ENCODE peak calls at places on chromosomes 13 and 19, in nine cellular contexts. O is bronchial epithelial cell; W is vagina; D is left ventricle myocardium inferior; Z is heart right ventricle; C is CD8-positive, alpha-beta T cell; V is AG10803; E is endodermal cell; K is AG04450. U is an unnamed sample.

GRCh38 chr13:79913141-79913827 is 427.6 kb downstream of the SPRY2 start:
- DNase-seq in Z (no peak), O (no peak), D (no peak), K (no peak), E (no peak), W (no peak), V (no peak), C (no peak), U (no peak)

GRCh38 chr13:98856983-98857382 is 104.5 kb upstream of the SLC15A1 start:
- DNase-seq in W (no peak), K (no peak), D (no peak), C (no peak), V (peak; percentile 35), E (no peak), O (no peak), Z (no peak), U (no peak)

GRCh38 chr19:55070755-55071502 is 4.7 kb upstream of the EPS8L1 start:
- DNase-seq in W (no peak), O (peak; percentile 88), K (peak; percentile 11), V (peak; percentile 37), D (no peak), E (no peak), Z (no peak), C (no peak), U (no peak)

GRCh38 chr19:38277549-38277948 is 13.2 kb downstream of the SPINT2 start:
- DNase-seq in O (peak; percentile 90), V (peak; percentile 65), W (no peak), K (no peak), Z (no peak), D (no peak), E (no peak), C (no peak), U (no peak)

GRCh38 chr19:51461723-51462161 is 3.5 kb upstream of the SIGLEC8 start:
- DNase-seq in C (no peak), K (no peak), D (no peak), E (no peak), W (no peak), O (no peak), Z (no peak), V (no peak), U (peak; percentile 39)

GRCh38 chr19:46346821-46347571 is at the start of gene PPP5C:
- DNase-seq in K (peak; percentile 72), E (peak; percentile 97), Z (peak; percentile 90), D (peak; percentile 93), C (peak; percentile 76), W (no peak), V (peak; percentile 96), O (peak; percentile 69), U (peak; percentile 93)

GRCh38 chr13:28955264-28955966 is 135.3 kb downstream of the MTUS2 start:
- DNase-seq in V (no peak), W (no peak), Z (peak; percentile 56), O (no peak), D (peak; percentile 43), E (no peak), K (no peak), C (no peak), U (no peak)

GRCh38 chr19:12574036-12574435 is 22.8 kb upstream of the ZNF564 start:
- DNase-seq in D (no peak), K (no peak), E (peak; percentile 33), W (no peak), V (no peak), Z (no peak), O (no peak), C (no peak), U (no peak)

GRCh38 chr19:36136975-36137686 is 2.7 kb upstream of the CAPNS1 start:
- DNase-seq in K (no peak), Z (peak; percentile 63), W (no peak), D (peak; percentile 40), V (peak; percentile 80), O (peak; percentile 95), C (no peak), E (no peak), U (no peak)

GRCh38 chr19:44111910-44112463 is 1.2 kb upstream of the ZNF225 start:
- DNase-seq in C (no peak), K (peak; percentile 67), V (peak; percentile 79), Z (no peak), D (no peak), W (no peak), O (peak; percentile 71), E (peak; percentile 92), U (no peak)

GRCh38 chr13:98439136-98439828 is 137.6 kb downstream of the STK24 start:
- DNase-seq in Z (no peak), D (no peak), E (no peak), V (no peak), K (no peak), C (no peak), W (no peak), O (no peak), U (no peak)

GRCh38 chr13:78192721-78193120 is 274.1 kb upstream of the EDNRB start:
- DNase-seq in C (no peak), W (no peak), V (peak; percentile 57), K (peak; percentile 16), E (no peak), D (no peak), O (peak; percentile 8), Z (no peak), U (no peak)

GRCh38 chr19:12939292-12939606 is 840 bp downstream of the CALR start:
- DNase-seq in K (no peak), V (peak; percentile 49), W (no peak), O (no peak), Z (no peak), E (no peak), D (no peak), C (no peak), U (no peak)

DNA sequence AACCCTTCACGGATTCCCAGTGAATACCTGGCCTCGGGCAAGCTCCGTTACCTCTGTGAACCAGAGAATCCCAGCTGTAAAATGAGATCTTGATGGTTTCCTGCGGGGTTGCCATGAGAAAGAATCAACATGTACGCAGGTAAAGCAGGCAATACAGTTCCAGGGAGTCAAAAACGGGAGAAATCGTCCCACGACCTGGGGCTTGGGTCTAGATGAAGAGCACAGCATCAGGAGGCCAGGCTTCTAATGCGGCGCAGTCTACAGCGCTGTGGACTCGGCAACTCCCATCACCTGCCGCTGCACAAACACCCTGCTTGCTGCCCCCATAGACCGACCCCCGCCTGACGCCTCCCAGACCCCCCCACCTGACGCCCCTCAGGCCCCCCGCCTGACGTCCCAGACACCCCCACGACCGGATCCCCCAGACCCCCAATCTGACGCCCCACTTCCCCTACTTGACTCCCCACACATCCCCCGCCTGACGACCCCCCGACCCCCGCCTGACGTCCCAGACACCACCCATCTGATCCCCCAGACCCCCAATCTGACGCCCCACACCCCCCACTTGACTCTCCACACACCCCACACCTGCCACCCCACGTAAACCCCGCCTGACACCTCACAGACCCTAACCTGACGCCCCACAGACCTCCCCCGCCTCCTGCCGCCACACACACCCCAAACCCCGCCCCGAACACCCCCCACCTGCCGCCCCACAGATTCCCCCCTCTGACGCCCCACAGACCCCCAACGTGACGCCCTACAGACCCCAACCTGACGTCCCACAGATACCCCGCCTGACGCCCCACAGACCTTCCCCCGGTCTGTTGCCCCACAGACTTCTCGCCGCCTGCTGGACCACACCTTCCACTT is 589 bp downstream of the LIG4 start:
- DNase-seq in E (peak; percentile 75), K (no peak), O (peak; percentile 26), D (no peak), V (no peak), Z (peak; percentile 11), W (no peak), C (no peak), U (peak; percentile 49)
- H3K4me3 ChIP-seq in E (peak overlapping the region; percentile 82), K (peak overlapping the region; percentile 74), O (peak overlapping the region; percentile 47), D (peak overlapping the region; percentile 60), V (peak overlapping the region; percentile 62), Z (peak overlapping the region; percentile 35), W (peak overlapping the region; percentile 46), C (no peak overlapping the region), U (no peak overlapping the region)

DNA sequence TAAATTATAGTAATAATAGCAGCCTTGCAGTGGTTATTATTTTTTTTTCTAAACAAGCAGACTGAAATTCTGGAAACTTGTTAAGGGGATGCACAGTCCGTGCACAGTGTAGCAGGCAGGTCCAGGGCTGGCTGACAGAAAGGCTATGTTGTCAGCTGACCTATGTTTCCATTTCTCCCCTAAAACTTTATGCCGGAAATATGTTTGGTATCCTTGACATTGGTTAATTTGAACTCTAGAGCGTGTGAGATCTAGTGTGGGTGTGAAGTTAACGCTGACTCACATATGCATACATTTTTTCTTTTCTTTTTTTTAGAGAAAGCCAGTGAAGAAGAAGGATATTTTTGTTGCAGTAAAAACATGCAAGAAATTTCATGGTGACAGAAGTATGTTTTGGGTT is 76.6 kb downstream of the B3GLCT start:
- DNase-seq in E (no peak), D (no peak), V (no peak), C (no peak), W (no peak), K (no peak), O (no peak), Z (no peak), U (no peak)
- TF ChIP-seq CTCF in E (no peak), D (no peak), V (no peak), C (no peak), W (no peak), K (no peak), O (no peak), Z (no peak), U (no peak)

DNA sequence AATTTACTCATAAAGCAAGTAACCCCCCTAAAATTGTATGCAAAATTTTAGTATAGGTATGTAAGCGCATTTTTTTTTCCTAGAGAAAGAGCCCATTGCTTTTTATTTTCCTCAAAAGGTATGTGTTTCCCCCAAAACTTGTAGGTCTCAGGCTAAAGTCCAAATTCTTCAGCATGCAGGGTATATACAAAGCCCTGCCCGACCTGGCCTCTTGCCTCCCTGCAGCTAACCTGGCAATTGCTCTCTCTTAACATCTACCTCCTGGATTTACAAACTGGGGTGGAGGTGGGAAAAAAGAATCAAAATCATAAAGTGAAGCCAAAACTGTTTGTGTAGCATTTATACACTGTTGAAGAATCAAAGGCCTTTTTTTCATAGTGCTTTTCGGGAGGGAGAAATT is 107.8 kb downstream of the KCNRG start:
- DNase-seq in W (no peak), C (no peak), D (no peak), O (no peak), Z (no peak), K (no peak), E (no peak), V (no peak), U (no peak)
- H3K4me3 ChIP-seq in W (peak overlapping the region; percentile 93), C (no peak overlapping the region), D (peak overlapping the region; percentile 100), O (no peak overlapping the region), Z (peak overlapping the region; percentile 90), K (peak overlapping the region; percentile 88), E (peak overlapping the region; percentile 85), V (peak overlapping the region; percentile 94), U (no peak overlapping the region)

GRCh38 chr19:48955308-48955958 is 758 bp downstream of the BAX start:
- DNase-seq in W (no peak), C (no peak), V (no peak), E (no peak), O (no peak), D (no peak), Z (no peak), K (no peak), U (peak; percentile 37)

GRCh38 chr19:48950830-48951519 is 3.7 kb upstream of the BAX start:
- DNase-seq in W (no peak), E (no peak), C (no peak), D (no peak), V (no peak), O (no peak), Z (no peak), K (no peak), U (no peak)

GRCh38 chr19:48954011-48954594 is 572 bp upstream of the BAX start:
- DNase-seq in D (no peak), C (no peak), V (no peak), K (no peak), W (no peak), O (no peak), Z (no peak), E (no peak), U (no peak)

GRCh38 chr19:48958006-48958405 is 3.3 kb downstream of the BAX start:
- DNase-seq in D (no peak), W (no peak), Z (no peak), O (no peak), C (no peak), V (no peak), K (no peak), E (no peak), U (no peak)

GRCh38 chr19:48954595-48955307 is at the start of gene BAX:
- DNase-seq in D (peak; percentile 97), E (peak; percentile 99), V (peak; percentile 92), W (no peak), K (peak; percentile 87), O (peak; percentile 87), Z (peak; percentile 96), C (peak; percentile 80), U (peak; percentile 97)
- TF ChIP-seq CTCF in D (no peak), E (peak; percentile 37), V (no peak), W (peak; percentile 28), K (peak; percentile 3), O (no peak), Z (no peak), C (no peak), U (no peak)